ENCODE peak calls at places on chromosome 21, in five cellular contexts. One of them, this sample, is unnamed.

GRCh38 chr21:36744190-36744559 is 45.3 kb downstream of the SIM2 start:
- DNase-seq in astrocyte: no peak
- DNase-seq in heart right ventricle: no peak
- DNase-seq in mucosa of descending colon: no peak
- DNase-seq in GM06990: no peak
- DNase-seq in this sample: no peak

GRCh38 chr21:34668803-34669148 is at the start of gene CLIC6:
- DNase-seq in astrocyte: no peak
- DNase-seq in heart right ventricle: no peak
- DNase-seq in mucosa of descending colon: peak; percentile 38
- DNase-seq in GM06990: no peak
- DNase-seq in this sample: no peak

GRCh38 chr21:36964832-36965719 is 1.4 kb downstream of the HLCS start:
- DNase-seq in astrocyte: no peak
- DNase-seq in heart right ventricle: no peak
- DNase-seq in mucosa of descending colon: no peak
- DNase-seq in GM06990: peak; percentile 18
- DNase-seq in this sample: no peak

GRCh38 chr21:35274923-35275322 is 225.8 kb upstream of the RUNX1 start:
- DNase-seq in astrocyte: no peak
- DNase-seq in heart right ventricle: no peak
- DNase-seq in mucosa of descending colon: no peak
- DNase-seq in GM06990: no peak
- DNase-seq in this sample: no peak

GRCh38 chr21:35932232-35932911 is 128.0 kb downstream of the SETD4 start:
- DNase-seq in astrocyte: peak; percentile 90
- DNase-seq in heart right ventricle: peak; percentile 27
- DNase-seq in mucosa of descending colon: no peak
- DNase-seq in GM06990: peak; percentile 37
- DNase-seq in this sample: peak; percentile 95

GRCh38 chr21:33890187-33890586 is 25.4 kb downstream of the ATP5PO start:
- DNase-seq in astrocyte: no peak
- DNase-seq in heart right ventricle: no peak
- DNase-seq in mucosa of descending colon: no peak
- DNase-seq in GM06990: no peak
- DNase-seq in this sample: no peak

GRCh38 chr21:35249636-35250035 is 200.5 kb upstream of the RUNX1 start:
- DNase-seq in astrocyte: no peak
- DNase-seq in heart right ventricle: no peak
- DNase-seq in mucosa of descending colon: no peak
- DNase-seq in GM06990: no peak
- DNase-seq in this sample: no peak

GRCh38 chr21:31233711-31234110 is 110.3 kb downstream of the TIAM1 start:
- DNase-seq in astrocyte: no peak
- DNase-seq in heart right ventricle: no peak
- DNase-seq in mucosa of descending colon: no peak
- DNase-seq in GM06990: no peak
- DNase-seq in this sample: no peak

GRCh38 chr21:44297525-44298290 is 2.1 kb upstream of the PFKL start:
- DNase-seq in astrocyte: peak; percentile 38
- DNase-seq in heart right ventricle: peak; percentile 88
- DNase-seq in mucosa of descending colon: peak; percentile 94
- DNase-seq in GM06990: peak; percentile 72
- DNase-seq in this sample: peak; percentile 86

GRCh38 chr21:37087188-37087587 is 14.1 kb downstream of the TTC3 start:
- DNase-seq in astrocyte: peak; percentile 63
- DNase-seq in heart right ventricle: no peak
- DNase-seq in mucosa of descending colon: no peak
- DNase-seq in GM06990: no peak
- DNase-seq in this sample: peak; percentile 77

GRCh38 chr21:32412998-32413504 is 545 bp downstream of the EVA1C start:
- DNase-seq in astrocyte: no peak
- DNase-seq in heart right ventricle: peak; percentile 42
- DNase-seq in mucosa of descending colon: peak; percentile 85
- DNase-seq in GM06990: no peak
- DNase-seq in this sample: peak; percentile 50

GRCh38 chr21:35326677-35327076 is 277.6 kb upstream of the RUNX1 start:
- DNase-seq in astrocyte: no peak
- DNase-seq in heart right ventricle: no peak
- DNase-seq in mucosa of descending colon: no peak
- DNase-seq in GM06990: no peak
- DNase-seq in this sample: peak; percentile 23

GRCh38 chr21:21631961-21632360 is 633.8 kb downstream of the NCAM2 start:
- DNase-seq in astrocyte: peak; percentile 30
- DNase-seq in heart right ventricle: peak; percentile 10
- DNase-seq in mucosa of descending colon: no peak
- DNase-seq in GM06990: no peak
- DNase-seq in this sample: peak; percentile 11

GRCh38 chr21:26795398-26795790 is 49.8 kb downstream of the ADAMTS1 start:
- DNase-seq in astrocyte: no peak
- DNase-seq in heart right ventricle: no peak
- DNase-seq in mucosa of descending colon: no peak
- DNase-seq in GM06990: no peak
- DNase-seq in this sample: no peak

GRCh38 chr21:32308696-32309095 is 10.0 kb downstream of the MRAP start:
- DNase-seq in astrocyte: no peak
- DNase-seq in heart right ventricle: no peak
- DNase-seq in mucosa of descending colon: no peak
- DNase-seq in GM06990: no peak
- DNase-seq in this sample: no peak

GRCh38 chr21:44094832-44095231 is 12.4 kb upstream of the PWP2 start:
- DNase-seq in astrocyte: no peak
- DNase-seq in heart right ventricle: no peak
- DNase-seq in mucosa of descending colon: no peak
- DNase-seq in GM06990: no peak
- DNase-seq in this sample: no peak

GRCh38 chr21:34593423-34593822 is 21.5 kb downstream of the RCAN1 start:
- DNase-seq in astrocyte: no peak
- DNase-seq in heart right ventricle: no peak
- DNase-seq in mucosa of descending colon: no peak
- DNase-seq in GM06990: no peak
- DNase-seq in this sample: no peak

GRCh38 chr21:40795313-40795712 is 51.6 kb downstream of the DSCAM start:
- DNase-seq in astrocyte: no peak
- DNase-seq in heart right ventricle: no peak
- DNase-seq in mucosa of descending colon: no peak
- DNase-seq in GM06990: no peak
- DNase-seq in this sample: no peak

GRCh38 chr21:44012474-44013379 is 618 bp downstream of the TRAPPC10 start:
- DNase-seq in astrocyte: no peak
- DNase-seq in heart right ventricle: peak; percentile 73
- DNase-seq in mucosa of descending colon: peak; percentile 89
- DNase-seq in GM06990: peak; percentile 87
- DNase-seq in this sample: peak; percentile 33

GRCh38 chr21:36929622-36930021 is 36.8 kb downstream of the HLCS start:
- DNase-seq in astrocyte: no peak
- DNase-seq in heart right ventricle: no peak
- DNase-seq in mucosa of descending colon: no peak
- DNase-seq in GM06990: no peak
- DNase-seq in this sample: peak; percentile 20

GRCh38 chr21:37671381-37671780 is 244.9 kb downstream of the KCNJ6 start:
- DNase-seq in astrocyte: no peak
- DNase-seq in heart right ventricle: no peak
- DNase-seq in mucosa of descending colon: no peak
- DNase-seq in GM06990: no peak
- DNase-seq in this sample: no peak

DNA sequence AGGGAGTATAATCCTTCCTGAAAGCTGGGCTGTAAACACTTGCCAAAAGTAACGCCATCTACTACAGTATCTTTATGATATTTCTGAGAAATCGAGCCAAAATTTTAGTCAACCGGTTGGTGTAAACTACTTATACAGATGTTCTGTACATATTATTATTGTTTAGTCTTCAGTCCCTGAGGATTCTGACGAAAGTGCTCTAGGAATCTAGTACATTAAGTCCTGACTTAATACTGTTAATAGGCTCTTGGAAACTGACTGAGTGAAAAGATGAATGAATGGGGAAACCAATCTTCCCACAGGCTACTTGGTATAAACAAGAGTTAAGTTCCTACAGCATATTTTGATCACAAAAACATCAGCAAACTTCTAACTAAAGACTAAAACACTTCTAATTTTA is 274.3 kb downstream of the USP25 start:
- DNase-seq in astrocyte: no peak
- DNase-seq in heart right ventricle: no peak
- DNase-seq in mucosa of descending colon: no peak
- DNase-seq in GM06990: no peak
- DNase-seq in this sample: no peak
- H3K4me3 ChIP-seq in astrocyte: no peak overlapping the region
- H3K4me3 ChIP-seq in heart right ventricle: no peak overlapping the region
- H3K4me3 ChIP-seq in mucosa of descending colon: no peak overlapping the region
- H3K4me3 ChIP-seq in GM06990: no peak overlapping the region
- H3K4me3 ChIP-seq in this sample: no peak overlapping the region

GRCh38 chr21:42850463-42850862 is 28.9 kb downstream of the WDR4 start:
- DNase-seq in astrocyte: no peak
- DNase-seq in heart right ventricle: no peak
- DNase-seq in mucosa of descending colon: no peak
- DNase-seq in GM06990: no peak
- DNase-seq in this sample: no peak

GRCh38 chr21:42849759-42850412 is 29.5 kb downstream of the WDR4 start:
- DNase-seq in astrocyte: no peak
- DNase-seq in heart right ventricle: no peak
- DNase-seq in mucosa of descending colon: no peak
- DNase-seq in GM06990: no peak
- DNase-seq in this sample: no peak

GRCh38 chr21:42851812-42852665 is 27.3 kb downstream of the WDR4 start:
- DNase-seq in astrocyte: no peak
- DNase-seq in heart right ventricle: no peak
- DNase-seq in mucosa of descending colon: no peak
- DNase-seq in GM06990: no peak
- DNase-seq in this sample: no peak

GRCh38 chr21:42848932-42849758 is 30.2 kb downstream of the WDR4 start:
- DNase-seq in astrocyte: no peak
- DNase-seq in heart right ventricle: no peak
- DNase-seq in mucosa of descending colon: peak; percentile 14
- DNase-seq in GM06990: no peak
- DNase-seq in this sample: no peak

DNA sequence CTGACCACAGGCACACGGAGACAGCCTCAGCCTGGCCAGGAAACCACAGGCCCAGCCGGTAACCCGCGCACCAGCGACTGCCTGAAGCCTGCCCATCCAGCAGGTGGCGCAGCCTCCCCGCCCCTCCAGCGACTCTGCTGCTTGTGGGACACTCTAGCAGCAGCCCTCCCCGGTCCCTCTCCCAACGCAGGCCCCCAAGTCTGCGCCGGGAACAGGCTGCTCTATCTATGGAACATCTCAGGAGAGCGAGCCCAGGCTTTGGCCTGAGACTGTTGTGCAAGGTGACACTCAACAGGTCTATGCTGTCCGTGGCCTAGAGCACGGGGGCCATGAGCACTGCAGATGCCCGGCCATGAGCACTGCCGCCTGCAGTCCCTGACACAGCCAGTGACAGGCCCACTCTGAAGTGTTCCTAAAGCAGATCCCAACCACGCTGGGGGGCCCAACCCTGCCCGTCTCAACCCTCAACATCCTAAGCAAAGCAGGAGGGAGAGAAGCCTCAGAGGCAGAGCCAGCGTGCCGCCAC is 28.4 kb downstream of the WDR4 start:
- DNase-seq in astrocyte: no peak
- DNase-seq in heart right ventricle: no peak
- DNase-seq in mucosa of descending colon: no peak
- DNase-seq in GM06990: no peak
- DNase-seq in this sample: peak; percentile 24
- TF ChIP-seq CTCF in astrocyte: no peak
- TF ChIP-seq CTCF in heart right ventricle: peak; percentile 16
- TF ChIP-seq CTCF in mucosa of descending colon: no peak
- TF ChIP-seq CTCF in GM06990: peak; percentile 54
- TF ChIP-seq CTCF in this sample: peak; percentile 42

DNA sequence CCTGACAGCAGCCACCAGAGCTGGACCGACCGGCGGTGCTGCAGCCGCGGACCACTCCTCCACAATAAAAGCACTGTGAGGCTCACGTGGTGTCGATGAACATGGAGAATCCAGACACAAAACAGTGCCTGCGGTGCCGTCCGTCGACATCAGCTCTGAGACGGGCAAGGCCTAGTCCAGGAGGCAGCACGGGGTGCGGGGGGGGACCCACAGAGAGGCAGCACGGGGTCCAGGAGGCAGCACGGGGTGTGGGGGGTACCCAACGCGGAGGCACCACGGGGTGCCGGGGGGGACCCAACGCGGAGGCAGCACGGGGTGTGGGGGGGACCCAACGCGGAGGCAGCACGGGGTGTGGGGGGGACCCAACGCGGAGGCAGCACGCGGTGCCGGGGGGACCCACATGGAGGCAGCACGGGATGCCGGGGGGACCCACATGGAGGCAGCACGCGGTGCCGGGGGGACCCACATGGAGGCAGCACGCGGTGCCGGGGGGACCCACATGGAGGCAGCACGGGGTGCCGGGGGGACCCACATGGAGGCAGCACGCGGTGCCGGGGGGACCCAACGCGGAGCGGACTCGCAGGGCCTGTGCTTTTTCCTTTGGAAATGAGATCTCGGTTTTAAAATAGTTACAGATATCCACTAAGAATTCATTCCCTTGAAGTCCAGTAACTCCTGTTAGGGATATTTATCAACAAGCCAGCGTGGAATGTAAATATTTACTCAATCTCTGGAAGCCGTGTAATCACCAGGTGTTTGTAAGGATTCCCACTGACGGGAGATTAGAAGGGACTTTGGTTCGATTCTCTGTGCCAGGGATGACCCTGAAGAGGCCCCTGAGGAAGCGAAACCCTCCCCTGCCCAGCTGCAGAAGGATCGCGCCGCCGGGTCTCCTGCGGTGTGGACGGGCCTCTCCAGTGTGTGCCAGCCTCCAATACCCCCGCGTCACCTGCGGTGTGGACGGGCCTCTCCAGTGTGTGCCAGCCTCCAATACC is 52.1 kb downstream of the COL6A1 start:
- DNase-seq in astrocyte: no peak
- DNase-seq in heart right ventricle: peak; percentile 8
- DNase-seq in mucosa of descending colon: peak; percentile 21
- DNase-seq in GM06990: no peak
- DNase-seq in this sample: no peak
- H3K4me3 ChIP-seq in astrocyte: no peak overlapping the region
- H3K4me3 ChIP-seq in heart right ventricle: no peak overlapping the region
- H3K4me3 ChIP-seq in mucosa of descending colon: no peak overlapping the region
- H3K4me3 ChIP-seq in GM06990: no peak overlapping the region
- H3K4me3 ChIP-seq in this sample: no peak overlapping the region

DNA sequence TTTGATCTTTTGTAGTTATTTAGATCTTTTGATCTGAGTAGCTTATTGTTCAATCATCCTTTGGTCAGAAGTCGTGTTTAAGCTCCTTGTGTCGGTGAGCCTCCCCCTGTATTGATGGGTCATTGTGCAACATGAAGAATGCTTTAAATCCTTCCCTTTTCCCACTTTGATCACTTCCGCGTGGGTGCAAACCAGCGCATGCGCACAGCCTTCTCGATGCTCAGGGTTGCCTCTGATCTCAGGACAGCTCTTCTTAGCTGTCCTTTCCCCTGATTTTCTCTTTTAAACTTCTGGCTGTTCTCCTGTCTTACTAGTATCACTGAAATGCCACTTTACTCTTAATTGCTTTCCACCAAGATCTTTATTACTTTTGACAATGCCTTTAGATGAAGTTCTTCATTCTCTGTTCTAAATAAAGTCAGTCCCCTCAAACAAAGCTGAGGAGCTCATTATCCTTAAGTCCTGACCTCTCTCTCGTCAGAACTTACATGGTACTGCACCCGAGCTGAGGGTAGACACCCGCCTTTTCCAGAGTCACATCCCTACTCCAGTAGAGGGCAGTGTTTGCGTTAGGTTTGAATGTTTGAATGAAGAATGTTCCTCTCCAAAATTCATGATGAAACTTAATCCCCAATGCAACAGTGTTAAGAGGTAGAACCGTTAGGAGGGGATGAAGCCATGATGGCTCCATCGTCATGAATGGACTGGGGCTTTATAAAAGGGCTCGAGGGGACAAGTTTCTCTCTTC is 547.9 kb upstream of the TMPRSS15 start:
- DNase-seq in astrocyte: no peak
- DNase-seq in heart right ventricle: no peak
- DNase-seq in mucosa of descending colon: no peak
- DNase-seq in GM06990: no peak
- DNase-seq in this sample: peak; percentile 0
- TF ChIP-seq CTCF in astrocyte: no peak
- TF ChIP-seq CTCF in heart right ventricle: peak; percentile 51
- TF ChIP-seq CTCF in mucosa of descending colon: peak; percentile 18
- TF ChIP-seq CTCF in GM06990: peak; percentile 13
- TF ChIP-seq CTCF in this sample: no peak

This sample was measured in fibroblast of pulmonary artery.